ENCODE peak calls at places on chromosomes 1 and 21, in five cellular contexts. One of them, this sample, is unnamed.

GRCh38 chr21:41616063-41616591 is 108.2 kb upstream of the TMPRSS2 start:
- DNase-seq in heart left ventricle: no peak
- DNase-seq in body of pancreas: no peak
- DNase-seq in esophagus muscularis mucosa: no peak
- DNase-seq in stomach: no peak
- DNase-seq in this sample: no peak

GRCh38 chr1:95233737-95234493 is at the start of gene RWDD3:
- DNase-seq in heart left ventricle: peak; percentile 95
- DNase-seq in body of pancreas: peak; percentile 95
- DNase-seq in esophagus muscularis mucosa: peak; percentile 95
- DNase-seq in stomach: peak; percentile 96
- DNase-seq in this sample: peak; percentile 98

GRCh38 chr1:156663178-156663577 is 14.0 kb downstream of the NES start:
- DNase-seq in heart left ventricle: peak; percentile 85
- DNase-seq in body of pancreas: no peak
- DNase-seq in esophagus muscularis mucosa: no peak
- DNase-seq in stomach: no peak
- DNase-seq in this sample: no peak

GRCh38 chr1:54227836-54228435 is 28.0 kb downstream of the MRPL37 start:
- DNase-seq in heart left ventricle: no peak
- DNase-seq in body of pancreas: no peak
- DNase-seq in esophagus muscularis mucosa: no peak
- DNase-seq in stomach: no peak
- DNase-seq in this sample: no peak

GRCh38 chr1:171226757-171227370 is 21.4 kb upstream of the FMO1 start:
- DNase-seq in heart left ventricle: peak; percentile 34
- DNase-seq in body of pancreas: peak; percentile 45
- DNase-seq in esophagus muscularis mucosa: no peak
- DNase-seq in stomach: peak; percentile 55
- DNase-seq in this sample: peak; percentile 46

GRCh38 chr1:89927037-89927436 is 67.9 kb upstream of the ZNF326 start:
- DNase-seq in heart left ventricle: no peak
- DNase-seq in body of pancreas: no peak
- DNase-seq in esophagus muscularis mucosa: no peak
- DNase-seq in stomach: no peak
- DNase-seq in this sample: no peak

GRCh38 chr1:53047737-53048344 is 14.2 kb upstream of the PODN start:
- DNase-seq in heart left ventricle: no peak
- DNase-seq in body of pancreas: no peak
- DNase-seq in esophagus muscularis mucosa: no peak
- DNase-seq in stomach: no peak
- DNase-seq in this sample: no peak

GRCh38 chr1:221166162-221166500 is 286.9 kb downstream of the HLX start:
- DNase-seq in heart left ventricle: no peak
- DNase-seq in body of pancreas: no peak
- DNase-seq in esophagus muscularis mucosa: no peak
- DNase-seq in stomach: no peak
- DNase-seq in this sample: no peak

GRCh38 chr1:193019442-193020026 is 39.6 kb downstream of the UCHL5 start:
- DNase-seq in heart left ventricle: no peak
- DNase-seq in body of pancreas: no peak
- DNase-seq in esophagus muscularis mucosa: no peak
- DNase-seq in stomach: no peak
- DNase-seq in this sample: no peak

GRCh38 chr1:88982055-88982454 is 10.4 kb downstream of the KYAT3 start:
- DNase-seq in heart left ventricle: no peak
- DNase-seq in body of pancreas: no peak
- DNase-seq in esophagus muscularis mucosa: no peak
- DNase-seq in stomach: no peak
- DNase-seq in this sample: no peak

GRCh38 chr1:228337031-228337564 is 69.5 kb downstream of the TRIM11 start:
- DNase-seq in heart left ventricle: peak; percentile 4
- DNase-seq in body of pancreas: peak; percentile 3
- DNase-seq in esophagus muscularis mucosa: no peak
- DNase-seq in stomach: no peak
- DNase-seq in this sample: no peak

GRCh38 chr1:93705897-93706500 is 24.4 kb upstream of the BCAR3 start:
- DNase-seq in heart left ventricle: no peak
- DNase-seq in body of pancreas: no peak
- DNase-seq in esophagus muscularis mucosa: no peak
- DNase-seq in stomach: no peak
- DNase-seq in this sample: peak; percentile 60

GRCh38 chr1:58500036-58500435 is 46.5 kb downstream of the OMA1 start:
- DNase-seq in heart left ventricle: no peak
- DNase-seq in body of pancreas: no peak
- DNase-seq in esophagus muscularis mucosa: no peak
- DNase-seq in stomach: no peak
- DNase-seq in this sample: no peak

GRCh38 chr1:30447701-30448100 is 275.7 kb downstream of the MATN1 start:
- DNase-seq in heart left ventricle: no peak
- DNase-seq in body of pancreas: no peak
- DNase-seq in esophagus muscularis mucosa: peak; percentile 79
- DNase-seq in stomach: no peak
- DNase-seq in this sample: no peak

GRCh38 chr1:192489748-192490147 is 85.8 kb upstream of the RGS1 start:
- DNase-seq in heart left ventricle: peak; percentile 39
- DNase-seq in body of pancreas: peak; percentile 80
- DNase-seq in esophagus muscularis mucosa: no peak
- DNase-seq in stomach: peak; percentile 50
- DNase-seq in this sample: no peak

GRCh38 chr1:35640380-35641232 is 720 bp downstream of the PSMB2 start:
- DNase-seq in heart left ventricle: no peak
- DNase-seq in body of pancreas: no peak
- DNase-seq in esophagus muscularis mucosa: no peak
- DNase-seq in stomach: no peak
- DNase-seq in this sample: no peak

GRCh38 chr1:3690282-3691065 is 38.2 kb downstream of the TP73 start:
- DNase-seq in heart left ventricle: no peak
- DNase-seq in body of pancreas: no peak
- DNase-seq in esophagus muscularis mucosa: no peak
- DNase-seq in stomach: no peak
- DNase-seq in this sample: no peak

GRCh38 chr1:76073471-76073870 is 1.1 kb upstream of the ST6GALNAC3 start:
- DNase-seq in heart left ventricle: no peak
- DNase-seq in body of pancreas: no peak
- DNase-seq in esophagus muscularis mucosa: no peak
- DNase-seq in stomach: no peak
- DNase-seq in this sample: no peak

GRCh38 chr1:27122652-27123051 is 32.3 kb downstream of the SLC9A1 start:
- DNase-seq in heart left ventricle: peak; percentile 64
- DNase-seq in body of pancreas: no peak
- DNase-seq in esophagus muscularis mucosa: no peak
- DNase-seq in stomach: peak; percentile 68
- DNase-seq in this sample: no peak

GRCh38 chr21:25639922-25640670 is 1.0 kb downstream of the JAM2 start:
- DNase-seq in heart left ventricle: peak; percentile 30
- DNase-seq in body of pancreas: no peak
- DNase-seq in esophagus muscularis mucosa: no peak
- DNase-seq in stomach: no peak
- DNase-seq in this sample: no peak

GRCh38 chr1:42742617-42743301 is 2.7 kb upstream of the CLDN19 start:
- DNase-seq in heart left ventricle: no peak
- DNase-seq in body of pancreas: no peak
- DNase-seq in esophagus muscularis mucosa: no peak
- DNase-seq in stomach: no peak
- DNase-seq in this sample: no peak

GRCh38 chr1:25556791-25557476 is 13.5 kb downstream of the LDLRAP1 start:
- DNase-seq in heart left ventricle: no peak
- DNase-seq in body of pancreas: no peak
- DNase-seq in esophagus muscularis mucosa: no peak
- DNase-seq in stomach: no peak
- DNase-seq in this sample: no peak

GRCh38 chr1:214843281-214843680 is 239.3 kb upstream of the KCNK2 start:
- DNase-seq in heart left ventricle: no peak
- DNase-seq in body of pancreas: no peak
- DNase-seq in esophagus muscularis mucosa: no peak
- DNase-seq in stomach: no peak
- DNase-seq in this sample: no peak

GRCh38 chr1:82227286-82227685 is 426.6 kb downstream of the ADGRL2 start:
- DNase-seq in heart left ventricle: no peak
- DNase-seq in body of pancreas: no peak
- DNase-seq in esophagus muscularis mucosa: no peak
- DNase-seq in stomach: no peak
- DNase-seq in this sample: no peak

GRCh38 chr1:147252540-147252939 is 10.1 kb downstream of the CHD1L start:
- DNase-seq in heart left ventricle: no peak
- DNase-seq in body of pancreas: no peak
- DNase-seq in esophagus muscularis mucosa: no peak
- DNase-seq in stomach: no peak
- DNase-seq in this sample: no peak

GRCh38 chr1:58652351-58653184 is 47.3 kb downstream of the MYSM1 start:
- DNase-seq in heart left ventricle: peak; percentile 49
- DNase-seq in body of pancreas: peak; percentile 72
- DNase-seq in esophagus muscularis mucosa: no peak
- DNase-seq in stomach: peak; percentile 64
- DNase-seq in this sample: no peak

GRCh38 chr1:231550448-231550781 is 21.9 kb downstream of the TSNAX start:
- DNase-seq in heart left ventricle: no peak
- DNase-seq in body of pancreas: no peak
- DNase-seq in esophagus muscularis mucosa: no peak
- DNase-seq in stomach: no peak
- DNase-seq in this sample: no peak

DNA sequence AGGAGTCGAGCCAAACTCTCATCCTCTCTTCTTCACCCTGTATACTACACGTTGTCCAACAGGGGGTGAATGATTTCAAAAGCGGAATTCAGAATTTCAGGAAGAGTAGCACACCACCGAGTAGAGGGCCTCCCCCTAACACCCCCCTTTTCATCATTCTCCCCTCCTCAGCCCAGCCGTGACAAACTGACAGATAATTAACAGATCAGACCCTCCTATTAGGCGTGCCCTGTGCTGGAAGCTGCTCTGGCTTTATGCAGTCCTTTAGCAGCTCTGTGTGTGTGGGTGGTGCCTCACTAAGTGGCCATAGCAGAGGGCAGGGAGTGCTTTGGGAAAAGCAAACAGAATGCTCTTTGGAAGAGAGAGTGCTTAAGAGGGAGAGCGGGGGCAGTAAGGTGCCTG is 44.3 kb downstream of the PEX14 start:
- DNase-seq in heart left ventricle: no peak
- DNase-seq in body of pancreas: no peak
- DNase-seq in esophagus muscularis mucosa: no peak
- DNase-seq in stomach: peak; percentile 62
- DNase-seq in this sample: no peak
- TF ChIP-seq CTCF in heart left ventricle: no peak
- TF ChIP-seq CTCF in body of pancreas: no peak
- TF ChIP-seq CTCF in esophagus muscularis mucosa: no peak
- TF ChIP-seq CTCF in stomach: no peak
- TF ChIP-seq CTCF in this sample: no peak

DNA sequence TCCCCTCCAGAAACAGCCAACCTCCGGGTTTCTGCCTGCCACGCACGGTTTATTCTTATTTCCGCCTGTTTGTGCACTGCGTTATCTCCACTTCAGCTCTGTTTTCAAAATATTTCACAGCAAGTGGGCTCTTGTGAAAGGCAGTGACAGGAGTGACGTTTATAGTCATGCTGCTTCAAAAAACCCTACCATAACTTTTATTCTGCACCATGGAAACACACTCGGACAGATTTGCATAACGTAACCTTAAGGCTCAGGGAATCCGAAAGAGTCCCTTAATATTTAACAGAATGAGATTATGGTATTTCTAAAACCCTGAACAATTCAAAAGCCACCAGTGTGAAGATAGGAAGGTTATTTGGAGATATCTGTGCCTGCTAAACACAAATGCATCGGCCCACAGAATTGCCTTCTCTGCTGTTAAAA is 782 bp upstream of the SDE2 start:
- DNase-seq in heart left ventricle: no peak
- DNase-seq in body of pancreas: no peak
- DNase-seq in esophagus muscularis mucosa: no peak
- DNase-seq in stomach: no peak
- DNase-seq in this sample: no peak
- TF ChIP-seq POLR2A in heart left ventricle: no peak
- TF ChIP-seq POLR2A in body of pancreas: no peak
- TF ChIP-seq POLR2A in esophagus muscularis mucosa: no peak
- TF ChIP-seq POLR2A in stomach: no peak
- TF ChIP-seq POLR2A in this sample: no peak

DNA sequence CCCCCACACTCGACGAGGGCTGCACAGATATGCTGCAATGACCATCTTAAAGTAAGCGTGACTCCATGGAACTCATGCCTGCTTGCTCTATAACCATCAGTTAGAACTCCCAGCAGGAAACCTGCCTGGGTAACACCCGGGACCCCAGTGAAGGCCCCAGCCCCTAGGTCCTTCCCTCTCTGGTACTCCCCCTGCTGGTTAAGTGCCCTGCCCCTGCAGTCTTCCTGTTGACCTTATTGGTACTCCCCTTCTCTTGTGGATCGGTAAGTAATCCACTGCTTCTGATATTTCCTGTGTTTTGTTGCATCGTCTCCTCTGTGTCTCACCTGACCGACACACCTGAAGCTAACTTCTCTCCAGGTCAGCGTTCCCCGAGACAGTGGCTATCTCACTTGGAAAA is 104.8 kb upstream of the COG2 start:
- DNase-seq in heart left ventricle: no peak
- DNase-seq in body of pancreas: no peak
- DNase-seq in esophagus muscularis mucosa: peak; percentile 53
- DNase-seq in stomach: no peak
- DNase-seq in this sample: no peak
- TF ChIP-seq CTCF in heart left ventricle: no peak
- TF ChIP-seq CTCF in body of pancreas: no peak
- TF ChIP-seq CTCF in esophagus muscularis mucosa: no peak
- TF ChIP-seq CTCF in stomach: no peak
- TF ChIP-seq CTCF in this sample: no peak

GRCh38 chr1:21913763-21914162 is 23.3 kb downstream of the HSPG2 start:
- DNase-seq in heart left ventricle: peak; percentile 40
- DNase-seq in body of pancreas: no peak
- DNase-seq in esophagus muscularis mucosa: no peak
- DNase-seq in stomach: no peak
- DNase-seq in this sample: no peak
- TF ChIP-seq POLR2A in heart left ventricle: no peak
- TF ChIP-seq POLR2A in body of pancreas: no peak
- TF ChIP-seq POLR2A in esophagus muscularis mucosa: no peak
- TF ChIP-seq POLR2A in stomach: no peak
- TF ChIP-seq POLR2A in this sample: no peak

GRCh38 chr1:16204634-16205332 is 7.7 kb downstream of the ARHGEF19 start:
- DNase-seq in heart left ventricle: no peak
- DNase-seq in body of pancreas: peak; percentile 55
- DNase-seq in esophagus muscularis mucosa: no peak
- DNase-seq in stomach: peak; percentile 50
- DNase-seq in this sample: no peak
- TF ChIP-seq CTCF in heart left ventricle: peak; percentile 28
- TF ChIP-seq CTCF in body of pancreas: no peak
- TF ChIP-seq CTCF in esophagus muscularis mucosa: peak; percentile 43
- TF ChIP-seq CTCF in stomach: peak; percentile 34
- TF ChIP-seq CTCF in this sample: no peak

GRCh38 chr1:168521391-168522000 is 22.3 kb downstream of the XCL2 start:
- DNase-seq in heart left ventricle: no peak
- DNase-seq in body of pancreas: no peak
- DNase-seq in esophagus muscularis mucosa: no peak
- DNase-seq in stomach: no peak
- DNase-seq in this sample: no peak
- TF ChIP-seq POLR2A in heart left ventricle: no peak
- TF ChIP-seq POLR2A in body of pancreas: no peak
- TF ChIP-seq POLR2A in esophagus muscularis mucosa: no peak
- TF ChIP-seq POLR2A in stomach: no peak
- TF ChIP-seq POLR2A in this sample: no peak

This sample was measured in lower leg skin.